ENCODE peak calls at places on chromosomes 12 and 14, in four cellular contexts. N is HepG2, S is SK-N-SH, P is K562. T is an unnamed sample.

GRCh38 chr14:82488473-82488872 is 954.8 kb upstream of the SEL1L start:
- DNase-seq in N (no peak), S (no peak), P (no peak), T (no peak)

GRCh38 chr14:79708991-79709390 is 502.3 kb downstream of the DIO2 start:
- DNase-seq in N (no peak), S (no peak), P (no peak), T (no peak)

GRCh38 chr14:25833341-25834121 is 764.3 kb downstream of the NOVA1 start:
- DNase-seq in N (peak), S (peak), P (no peak), T (peak)

GRCh38 chr14:27318769-27319280 is 721.0 kb upstream of the NOVA1 start:
- DNase-seq in N (no peak), S (no peak), P (no peak), T (no peak)

GRCh38 chr12:128879898-128880764 is 26.9 kb downstream of the GLT1D1 start:
- DNase-seq in N (no peak), S (no peak), P (no peak), T (no peak)

GRCh38 chr14:70709726-70710382 is 68.1 kb downstream of the TTC9 start:
- DNase-seq in N (peak), S (no peak), P (no peak), T (no peak)

GRCh38 chr12:106767954-106768501 is 6.5 kb upstream of the RIC8B start:
- DNase-seq in N (no peak), S (no peak), P (no peak), T (peak)

GRCh38 chr12:71183846-71184245 is 26.0 kb upstream of the TSPAN8 start:
- DNase-seq in N (no peak), S (no peak), P (no peak), T (no peak)

GRCh38 chr12:117098361-117099217 is 627 bp downstream of the TESC start:
- DNase-seq in N (no peak), S (peak), P (peak), T (peak)

GRCh38 chr12:132475304-132476037 is 14.5 kb upstream of the FBRSL1 start:
- DNase-seq in N (no peak), S (peak), P (peak), T (no peak)

GRCh38 chr12:42469355-42470006 is 120.1 kb downstream of the PRICKLE1 start:
- DNase-seq in N (no peak), S (no peak), P (no peak), T (no peak)

GRCh38 chr14:75849496-75849895 is 132.3 kb downstream of the TGFB3 start:
- DNase-seq in N (no peak), S (no peak), P (no peak), T (no peak)

GRCh38 chr14:95710106-95710505 is 3.8 kb downstream of the TCL1A start:
- DNase-seq in N (no peak), S (no peak), P (no peak), T (no peak)

GRCh38 chr12:43099691-43100163 is 452.3 kb downstream of the ADAMTS20 start:
- DNase-seq in N (no peak), S (no peak), P (no peak), T (no peak)

GRCh38 chr12:89372584-89373370 is 20.5 kb upstream of the DUSP6 start:
- DNase-seq in N (no peak), S (no peak), P (peak), T (no peak)

GRCh38 chr14:20697273-20698017 is 8.9 kb downstream of the ANG start:
- DNase-seq in N (peak), S (peak), P (peak), T (peak)

GRCh38 chr12:88299567-88300101 is 157.5 kb downstream of the TMTC3 start:
- DNase-seq in N (no peak), S (no peak), P (peak), T (no peak)

DNA sequence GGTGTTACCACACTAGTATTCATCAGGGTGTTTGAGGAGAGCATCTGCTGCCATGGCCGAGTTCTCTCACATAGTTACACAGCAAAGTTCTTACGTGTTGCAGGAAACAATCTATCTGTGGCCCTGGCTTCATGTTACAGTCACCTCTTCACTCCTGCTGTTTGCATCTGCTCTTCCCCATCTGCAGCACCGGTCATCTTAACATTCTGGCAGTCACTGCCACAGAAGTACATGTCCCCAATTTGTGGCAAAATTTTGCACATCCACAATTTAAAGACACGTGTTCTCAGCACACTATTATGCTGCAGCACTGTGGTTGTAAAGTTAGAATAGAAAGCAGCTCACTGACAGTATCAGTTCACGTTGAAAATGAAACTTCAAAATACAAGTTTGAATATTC is 23.2 kb downstream of the MAPK1IP1L start:
- DNase-seq in N (no peak), S (no peak), P (no peak), T (no peak)
- TF ChIP-seq FOXJ3 in N (no peak), S (no peak), P (no peak), T (no peak)

DNA sequence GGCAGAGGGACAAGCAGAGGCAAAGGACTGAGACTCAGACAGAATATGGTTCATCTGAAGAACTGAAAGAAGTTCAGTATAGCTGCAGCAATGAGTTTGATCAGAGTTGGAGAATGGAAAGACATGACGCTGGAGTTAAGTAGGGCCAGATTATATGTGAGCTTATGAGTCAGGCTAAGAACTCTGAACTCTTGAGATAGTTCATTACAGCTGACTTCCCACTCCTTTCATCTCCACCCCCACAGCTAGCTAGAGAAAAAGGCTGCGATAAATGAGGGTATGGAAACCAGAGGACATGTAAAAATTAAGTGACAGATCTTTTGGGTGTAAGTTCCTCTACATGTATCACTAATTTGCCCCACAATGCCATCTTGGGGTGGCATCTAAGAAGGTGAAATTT is 28.7 kb downstream of the PYM1 start:
- DNase-seq in N (peak), S (no peak), P (peak), T (no peak)
- TF ChIP-seq FOXJ3 in N (no peak), S (no peak), P (no peak), T (no peak)

GRCh38 chr12:98532687-98533304 is 17.4 kb downstream of the TMPO start:
- DNase-seq in N (peak), S (peak), P (peak), T (no peak)

GRCh38 chr12:98530068-98530467 is 14.7 kb downstream of the TMPO start:
- DNase-seq in N (no peak), S (no peak), P (no peak), T (no peak)

GRCh38 chr12:98538031-98538430 is 22.6 kb downstream of the TMPO start:
- DNase-seq in N (no peak), S (no peak), P (no peak), T (no peak)

DNA sequence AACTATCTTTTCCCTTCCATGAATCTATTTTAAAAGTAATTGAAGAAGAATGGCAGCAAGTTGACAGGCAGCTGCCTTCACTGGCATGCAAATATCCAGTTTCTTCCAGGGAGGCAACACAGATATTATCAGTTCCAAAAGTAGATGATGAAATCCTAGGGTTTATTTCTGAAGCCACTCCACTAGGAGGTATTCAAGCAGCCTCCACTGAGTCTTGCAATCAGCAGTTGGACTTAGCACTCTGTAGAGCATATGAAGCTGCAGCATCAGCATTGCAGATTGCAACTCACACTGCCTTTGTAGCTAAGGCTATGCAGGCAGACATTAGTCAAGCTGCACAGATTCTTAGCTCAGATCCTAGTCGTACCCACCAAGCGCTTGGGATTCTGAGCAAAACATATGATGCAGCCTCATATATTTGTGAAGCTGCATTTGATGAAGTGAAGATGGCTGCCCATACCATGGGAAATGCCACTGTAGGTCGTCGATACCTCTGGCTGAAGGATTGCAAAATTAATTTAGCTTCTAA is 18.4 kb downstream of the TMPO start:
- DNase-seq in N (peak), S (no peak), P (no peak), T (no peak)
- TF ChIP-seq FOXJ3 in N (no peak), S (no peak), P (no peak), T (no peak)

DNA sequence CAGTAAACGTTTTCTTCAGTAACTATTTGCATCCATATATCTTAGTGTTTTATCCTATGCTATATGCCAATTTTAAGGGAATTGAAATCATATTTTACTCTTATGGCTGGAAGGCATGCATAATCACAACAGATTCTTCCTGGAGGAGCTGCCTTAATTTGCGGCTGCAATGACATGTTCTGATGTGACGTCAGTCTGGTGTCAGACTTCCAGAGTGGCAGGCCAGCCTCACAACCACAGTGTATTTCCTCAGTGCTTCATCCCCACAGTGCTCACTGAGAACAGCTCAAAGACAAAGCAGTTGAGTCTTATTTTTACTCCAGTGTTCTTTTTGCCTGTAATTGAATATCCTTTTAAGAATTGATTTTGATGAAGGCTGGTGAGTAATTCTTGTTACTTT is 107.1 kb downstream of the PLEKHA5 start:
- DNase-seq in N (no peak), S (no peak), P (no peak), T (no peak)
- TF ChIP-seq FOXJ3 in N (no peak), S (no peak), P (no peak), T (no peak)

GRCh38 chr14:68730811-68731425 is 61.9 kb downstream of the ZFP36L1 start:
- DNase-seq in N (no peak), S (no peak), P (no peak), T (peak)
- TF ChIP-seq FOXJ3 in N (no peak), S (no peak), P (no peak), T (no peak)

GRCh38 chr12:127239781-127240180 is 1027.2 kb upstream of the TMEM132C start:
- DNase-seq in N (no peak), S (no peak), P (no peak), T (no peak)
- TF ChIP-seq FOXJ3 in N (no peak), S (no peak), P (no peak), T (no peak)

GRCh38 chr12:50707396-50707795 is 56.5 kb upstream of the ATF1 start:
- DNase-seq in N (no peak), S (no peak), P (no peak), T (no peak)

GRCh38 chr12:50708619-50709018 is 55.3 kb upstream of the ATF1 start:
- DNase-seq in N (no peak), S (no peak), P (no peak), T (no peak)

GRCh38 chr12:50711018-50711527 is 52.8 kb upstream of the ATF1 start:
- DNase-seq in N (no peak), S (no peak), P (no peak), T (no peak)

GRCh38 chr12:50706606-50707005 is 57.3 kb upstream of the ATF1 start:
- DNase-seq in N (no peak), S (no peak), P (no peak), T (no peak)
- TF ChIP-seq FOXJ3 in N (no peak), S (no peak), P (no peak), T (no peak)

GRCh38 chr12:18655351-18655750 is 82.5 kb downstream of the PLCZ1 start:
- DNase-seq in N (no peak), S (no peak), P (no peak), T (no peak)

GRCh38 chr12:18658829-18659228 is 79.0 kb downstream of the PLCZ1 start:
- DNase-seq in N (no peak), S (no peak), P (no peak), T (no peak)

GRCh38 chr12:18651525-18651924 is 86.3 kb downstream of the PLCZ1 start:
- DNase-seq in N (no peak), S (no peak), P (no peak), T (no peak)

GRCh38 chr12:18658179-18658578 is 79.6 kb downstream of the PLCZ1 start:
- DNase-seq in N (no peak), S (no peak), P (no peak), T (no peak)

GRCh38 chr12:18653465-18653864 is 84.3 kb downstream of the PLCZ1 start:
- DNase-seq in N (no peak), S (no peak), P (no peak), T (no peak)
- TF ChIP-seq FOXJ3 in N (no peak), S (no peak), P (no peak), T (no peak)

DNA sequence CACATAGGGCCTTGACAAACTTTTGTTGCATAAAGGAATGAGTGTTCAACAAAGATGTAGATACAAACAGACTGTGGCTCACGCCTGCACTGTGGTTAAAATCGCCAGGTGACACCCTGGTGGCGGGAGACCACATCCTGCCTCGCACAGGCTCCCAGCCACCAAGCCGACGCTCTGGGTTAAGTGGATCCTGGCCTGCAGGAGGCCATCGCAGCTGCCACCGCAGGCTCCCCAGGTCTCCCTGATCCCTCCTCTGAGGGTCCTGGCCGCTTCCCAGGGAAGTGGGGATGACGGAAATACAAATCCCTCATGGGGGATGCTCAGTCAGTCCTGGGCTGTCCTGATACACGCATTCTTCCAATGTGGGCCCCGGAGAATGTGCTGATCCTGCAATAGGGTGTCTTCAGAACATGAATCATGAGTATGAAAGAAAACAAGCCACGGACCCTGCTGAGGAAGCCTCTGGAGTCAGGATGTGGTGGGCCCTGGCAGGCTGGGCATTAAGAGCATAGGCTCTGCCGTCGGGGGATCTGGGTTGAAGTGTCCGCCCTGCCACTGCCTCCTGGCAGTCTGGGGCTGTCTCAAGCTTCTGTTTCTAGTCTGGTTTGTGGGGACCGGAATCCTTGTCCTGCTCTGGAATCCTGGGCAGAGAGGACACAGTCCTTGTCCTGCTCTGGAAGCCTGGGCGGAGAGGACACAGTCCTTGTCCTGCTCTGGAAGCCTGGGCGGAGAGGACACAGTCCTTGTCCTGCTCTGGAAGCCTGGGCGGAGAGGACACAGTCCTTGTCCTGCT is 53.5 kb upstream of the BEGAIN start:
- DNase-seq in N (no peak), S (no peak), P (no peak), T (no peak)
- TF ChIP-seq FOXJ3 in N (no peak), S (no peak), P (no peak), T (no peak)

T was measured in WTC11.